ENCODE peak calls at places on chromosomes 3 and 15, in four cellular contexts. G is neuronal stem cell, J is PC-9, E is fibroblast of lung. F is an unnamed sample.

GRCh38 chr3:78221300-78221699 is 1181.4 kb downstream of the ROBO2 start:
- DNase-seq in J (no peak), E (no peak), G (no peak), F (no peak)

GRCh38 chr3:179666436-179667035 is 13.7 kb downstream of the USP13 start:
- DNase-seq in J (no peak), G (no peak), E (peak), F (no peak)

GRCh38 chr3:134375542-134376384 is 1.5 kb upstream of the AMOTL2 start:
- DNase-seq in J (no peak), E (no peak), G (no peak), F (no peak)

GRCh38 chr3:170480111-170480510 is 61.4 kb downstream of the CLDN11 start:
- DNase-seq in G (no peak), J (no peak), E (no peak), F (no peak)

GRCh38 chr15:63368503-63368902 is 13.1 kb downstream of the CA12 start:
- DNase-seq in G (no peak), E (no peak), J (no peak), F (no peak)

GRCh38 chr3:170809021-170809974 is 60.7 kb downstream of the RPL22L1 start:
- DNase-seq in E (peak), G (peak), J (peak), F (peak)

GRCh38 chr3:186466391-186466974 is 77.7 kb downstream of the CRYGS start:
- DNase-seq in J (no peak), E (no peak), G (no peak), F (no peak)

GRCh38 chr3:12897537-12898289 is 56.3 kb upstream of the RPL32 start:
- DNase-seq in J (no peak), E (no peak), G (no peak), F (peak)

GRCh38 chr3:128095222-128095703 is 28.3 kb downstream of the RUVBL1 start:
- DNase-seq in J (peak), G (peak), E (peak), F (peak)

GRCh38 chr3:74862501-74862900 is 248.0 kb upstream of the CNTN3 start:
- DNase-seq in E (peak), J (no peak), G (no peak), F (no peak)

GRCh38 chr3:64594129-64594528 is 93.7 kb downstream of the ADAMTS9 start:
- DNase-seq in J (no peak), E (no peak), G (no peak), F (no peak)

GRCh38 chr3:194322701-194323174 is 28.4 kb downstream of the CPN2 start:
- DNase-seq in J (peak), G (no peak), E (peak), F (peak)

GRCh38 chr3:162677475-162677874 is 1180.9 kb downstream of the OTOL1 start:
- DNase-seq in E (no peak), J (no peak), G (no peak), F (no peak)

GRCh38 chr3:60064210-60065178 is 1014.7 kb upstream of the CFAP20DC start:
- DNase-seq in J (no peak), G (no peak), E (peak), F (peak)

GRCh38 chr15:58462973-58463663 is 31.3 kb downstream of the LIPC start:
- DNase-seq in G (no peak), J (no peak), E (no peak), F (no peak)

GRCh38 chr3:130405956-130406355 is 60.5 kb downstream of the COL6A5 start:
- DNase-seq in J (no peak), E (no peak), G (no peak), F (no peak)

GRCh38 chr3:26712211-26713026 is 89.8 kb downstream of the LRRC3B start:
- DNase-seq in J (peak), G (peak), E (peak), F (peak)

GRCh38 chr3:15528881-15529537 is 7.5 kb upstream of the COLQ start:
- DNase-seq in G (no peak), J (no peak), E (no peak), F (no peak)

GRCh38 chr3:195566797-195567196 is 16.9 kb downstream of the APOD start:
- DNase-seq in J (peak), G (no peak), E (no peak), F (peak)

GRCh38 chr15:25207369-25207768 is 231.5 kb downstream of the UBE3A start:
- DNase-seq in E (no peak), G (no peak), J (no peak), F (no peak)

GRCh38 chr15:49064884-49065283 is 18.6 kb upstream of the SECISBP2L start:
- DNase-seq in G (no peak), J (no peak), E (no peak), F (no peak)

GRCh38 chr3:110711851-110712396 is 359.7 kb upstream of the NECTIN3 start:
- DNase-seq in J (no peak), G (no peak), E (no peak), F (no peak)

GRCh38 chr3:27616031-27616430 is 106.1 kb downstream of the EOMES start:
- DNase-seq in G (no peak), J (no peak), E (no peak), F (no peak)

GRCh38 chr15:26391556-26392229 is 381.2 kb downstream of the GABRB3 start:
- DNase-seq in J (no peak), E (no peak), G (no peak), F (no peak)

GRCh38 chr3:166837535-166837934 is 542.6 kb downstream of the ZBBX start:
- DNase-seq in J (no peak), E (no peak), G (peak), F (peak)

GRCh38 chr3:188177721-188178120 is 23.8 kb downstream of the LPP start:
- DNase-seq in J (no peak), G (no peak), E (no peak), F (no peak)

GRCh38 chr3:51682079-51682478 is 11.0 kb downstream of the TEX264 start:
- DNase-seq in E (peak), J (peak), G (peak), F (peak)

GRCh38 chr3:188900421-188900941 is 271.3 kb upstream of the TPRG1 start:
- DNase-seq in J (peak), E (peak), G (no peak), F (peak)

GRCh38 chr3:172522871-172523818 is at the start of gene TNFSF10:
- DNase-seq in J (peak), G (no peak), E (no peak), F (peak)

GRCh38 chr15:99703603-99704443 is 29.4 kb downstream of the LYSMD4 start:
- DNase-seq in E (peak), J (no peak), G (no peak), F (peak)

GRCh38 chr3:48929358-48930035 is 10.9 kb downstream of the ARIH2 start:
- DNase-seq in J (no peak), G (no peak), E (no peak), F (no peak)

GRCh38 chr15:74010929-74011540 is 16.5 kb downstream of the PML start:
- DNase-seq in G (no peak), E (peak), J (no peak), F (peak)

GRCh38 chr15:60993008-60993407 is 236.1 kb downstream of the RORA start:
- DNase-seq in J (no peak), G (no peak), E (peak), F (no peak)

GRCh38 chr3:157354722-157355121 is 81.9 kb upstream of the PTX3 start:
- DNase-seq in J (no peak), E (peak), G (no peak), F (no peak)

GRCh38 chr15:71167445-71168162 is 52.3 kb downstream of the THSD4 start:
- DNase-seq in J (no peak), G (no peak), E (no peak), F (no peak)

GRCh38 chr3:112776000-112776399 is 70.7 kb downstream of the CD200R1L start:
- DNase-seq in J (no peak), G (no peak), E (no peak), F (peak)

GRCh38 chr15:35166730-35167359 is 81.8 kb upstream of the NANOGP8 start:
- DNase-seq in G (no peak), E (no peak), J (no peak), F (no peak)

GRCh38 chr3:50340404-50341329 is at the start of gene RASSF1:
- DNase-seq in J (peak), G (no peak), E (peak), F (no peak)

GRCh38 chr3:107206141-107206540 is 171.1 kb upstream of the CCDC54 start:
- DNase-seq in G (peak), E (peak), J (peak), F (peak)

GRCh38 chr15:95668201-95668600 is 662.3 kb upstream of the NR2F2 start:
- DNase-seq in J (no peak), G (no peak), E (no peak), F (no peak)

GRCh38 chr15:95664435-95664834 is 666.1 kb upstream of the NR2F2 start:
- DNase-seq in E (peak), G (no peak), J (no peak), F (no peak)

GRCh38 chr15:95674031-95674430 is 656.5 kb upstream of the NR2F2 start:
- DNase-seq in E (no peak), G (no peak), J (no peak), F (no peak)

GRCh38 chr15:95669146-95669922 is 661.2 kb upstream of the NR2F2 start:
- DNase-seq in G (no peak), J (no peak), E (no peak), F (no peak)
- H2AFZ ChIP-seq in G (peak), J (peak), E (peak), F (no peak)

DNA sequence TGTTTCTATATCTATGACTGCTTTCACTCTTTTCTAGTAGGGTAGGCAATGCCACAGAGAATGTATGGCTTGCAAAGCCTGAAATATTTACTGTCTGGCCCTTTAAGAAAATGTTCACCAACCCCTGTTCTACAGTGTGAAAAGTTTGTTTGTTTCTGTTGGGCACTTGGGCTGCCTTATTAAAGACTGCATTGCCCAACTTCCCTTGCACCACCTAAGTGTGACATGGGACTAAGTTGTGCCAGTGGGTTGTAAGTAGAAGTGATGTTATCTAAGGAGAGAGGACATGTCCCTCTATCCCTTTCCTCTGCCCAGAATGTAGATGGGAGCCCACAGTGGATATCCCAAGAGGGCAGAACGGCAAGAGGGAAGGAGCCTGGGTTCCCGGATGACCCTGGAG is 138.6 kb downstream of the SMAD6 start:
- DNase-seq in G (no peak), J (no peak), E (no peak), F (no peak)
- H2AFZ ChIP-seq in G (no peak), J (no peak), E (peak), F (no peak)

GRCh38 chr3:143171656-143172055 is 52.1 kb downstream of the CHST2 start:
- DNase-seq in J (no peak), E (peak), G (no peak), F (no peak)
- H2AFZ ChIP-seq in J (no peak), E (no peak), G (no peak), F (no peak)

DNA sequence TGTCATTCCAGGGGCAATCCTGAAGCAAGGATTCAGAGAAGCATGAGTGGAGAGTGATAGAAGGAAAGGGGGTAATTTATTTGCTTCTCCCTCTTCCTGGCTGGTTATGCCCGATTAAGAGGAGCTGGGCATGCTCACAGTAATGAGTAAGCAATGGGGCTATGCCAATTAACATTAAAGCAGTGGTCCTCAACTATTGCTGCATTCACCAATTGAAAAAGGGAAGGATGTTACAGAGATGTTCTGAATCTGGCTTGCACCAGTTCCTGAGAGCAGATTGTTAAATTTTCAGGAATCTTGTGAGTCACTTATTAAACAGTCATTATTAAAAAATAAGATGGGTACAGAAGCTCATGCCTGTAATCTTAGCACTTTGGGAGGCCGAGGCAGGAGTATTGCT is 85.9 kb upstream of the ZBTB20 start:
- DNase-seq in E (no peak), J (no peak), G (no peak), F (no peak)
- H2AFZ ChIP-seq in E (no peak), J (peak), G (no peak), F (no peak)

GRCh38 chr3:4884901-4885300 is 94.3 kb upstream of the BHLHE40 start:
- DNase-seq in J (no peak), G (no peak), E (no peak), F (no peak)

GRCh38 chr3:4886448-4886847 is 92.8 kb upstream of the BHLHE40 start:
- DNase-seq in E (no peak), J (no peak), G (no peak), F (no peak)

GRCh38 chr3:4883011-4883410 is 96.2 kb upstream of the BHLHE40 start:
- DNase-seq in J (no peak), G (no peak), E (no peak), F (no peak)

GRCh38 chr3:4887177-4887576 is 92.1 kb upstream of the BHLHE40 start:
- DNase-seq in E (no peak), G (no peak), J (no peak), F (no peak)

DNA sequence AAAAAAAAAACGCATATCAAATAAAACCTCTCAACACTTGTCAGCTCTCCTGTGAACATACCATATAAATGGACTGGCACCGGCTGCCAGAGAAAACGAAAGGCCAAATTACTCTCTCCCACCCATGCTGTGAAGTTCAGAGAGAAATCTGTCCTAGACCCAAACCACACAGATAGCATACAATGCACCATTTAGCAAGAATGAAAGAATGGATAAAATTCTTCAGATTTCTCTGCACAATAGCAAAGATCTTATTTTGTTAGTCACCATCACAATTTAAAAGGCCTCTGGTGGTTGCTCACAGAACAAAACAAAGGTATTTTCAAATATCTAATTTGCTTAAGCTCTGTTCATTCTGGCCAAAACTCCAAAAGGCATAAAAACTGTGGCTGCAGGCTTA is 93.9 kb upstream of the BHLHE40 start:
- DNase-seq in E (no peak), J (no peak), G (no peak), F (no peak)
- H2AFZ ChIP-seq in E (no peak), J (no peak), G (no peak), F (peak)

GRCh38 chr15:79938143-79938542 is 32.9 kb downstream of the BCL2A1 start:
- DNase-seq in E (no peak), J (no peak), G (no peak), F (no peak)

GRCh38 chr15:79930509-79930908 is 33.7 kb upstream of the MTHFS start:
- DNase-seq in E (no peak), J (no peak), G (no peak), F (no peak)

GRCh38 chr15:79933245-79933644 is 36.4 kb upstream of the MTHFS start:
- DNase-seq in E (no peak), J (no peak), G (no peak), F (no peak)

GRCh38 chr15:79929412-79929811 is 32.6 kb upstream of the MTHFS start:
- DNase-seq in J (no peak), G (no peak), E (no peak), F (no peak)

GRCh38 chr15:79932447-79932846 is 35.6 kb upstream of the MTHFS start:
- DNase-seq in J (no peak), E (no peak), G (no peak), F (no peak)
- H2AFZ ChIP-seq in J (no peak), E (no peak), G (no peak), F (no peak)

DNA sequence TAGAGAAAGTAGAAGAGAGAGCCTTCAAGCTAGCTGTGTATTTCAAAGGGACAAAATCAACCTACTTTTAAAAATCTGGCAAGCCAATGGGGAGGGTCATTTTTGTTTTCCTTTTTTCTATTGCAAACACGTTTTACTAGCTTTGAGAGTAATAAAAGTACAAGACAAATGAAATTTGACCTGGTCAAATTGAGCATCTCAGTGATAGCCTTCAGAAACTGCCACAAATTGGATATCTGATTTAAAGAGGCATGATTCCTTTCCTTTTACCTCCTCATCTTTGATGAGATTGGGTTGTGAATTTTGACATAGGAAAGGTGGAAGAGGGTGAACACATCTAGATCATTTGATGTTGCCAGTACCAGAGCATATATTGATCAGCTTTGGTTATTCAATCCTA is 53.6 kb upstream of the RBMS3 start:
- DNase-seq in J (no peak), G (no peak), E (no peak), F (no peak)
- H2AFZ ChIP-seq in J (no peak), G (no peak), E (no peak), F (no peak)

GRCh38 chr15:80003171-80003570 is 32.2 kb upstream of the BCL2A1 start:
- DNase-seq in G (no peak), J (no peak), E (no peak), F (peak)
- H2AFZ ChIP-seq in G (peak), J (no peak), E (peak), F (peak)

GRCh38 chr3:76129441-76129840 is 344.1 kb upstream of the ZNF717 start:
- DNase-seq in G (no peak), E (no peak), J (no peak), F (no peak)

GRCh38 chr3:76134166-76134565 is 348.8 kb upstream of the ZNF717 start:
- DNase-seq in J (no peak), E (peak), G (no peak), F (peak)

GRCh38 chr3:76132154-76132470 is 346.8 kb upstream of the ZNF717 start:
- DNase-seq in G (no peak), E (no peak), J (no peak), F (no peak)

GRCh38 chr3:76131396-76132153 is 346.2 kb upstream of the ZNF717 start:
- DNase-seq in E (peak), G (no peak), J (no peak), F (peak)
- H2AFZ ChIP-seq in E (no peak), G (no peak), J (no peak), F (no peak)